ENCODE peak calls at places on chromosomes 16 and 17, in seven cellular contexts. One of them, this sample, is unnamed.

GRCh38 chr16:67995423-67995822 is 3.9 kb downstream of the DPEP2 start:
- DNase-seq in GM10248: no peak
- DNase-seq in tibial artery: no peak
- DNase-seq in neural crest cell: no peak
- DNase-seq in progenitor cell of endocrine pancreas: no peak
- DNase-seq in kidney epithelial cell: no peak
- DNase-seq in WTC11: no peak
- DNase-seq in this sample: no peak

GRCh38 chr16:19008770-19009169 is 25.0 kb downstream of the TMC7 start:
- DNase-seq in GM10248: no peak
- DNase-seq in tibial artery: no peak
- DNase-seq in neural crest cell: no peak
- DNase-seq in progenitor cell of endocrine pancreas: no peak
- DNase-seq in kidney epithelial cell: no peak
- DNase-seq in WTC11: no peak
- DNase-seq in this sample: no peak

GRCh38 chr17:5510776-5511175 is 24.4 kb downstream of the MIS12 start:
- DNase-seq in GM10248: no peak
- DNase-seq in tibial artery: no peak
- DNase-seq in neural crest cell: no peak
- DNase-seq in progenitor cell of endocrine pancreas: no peak
- DNase-seq in kidney epithelial cell: no peak
- DNase-seq in WTC11: no peak
- DNase-seq in this sample: no peak

GRCh38 chr16:31200821-31201510 is 1.6 kb downstream of the PYCARD start:
- DNase-seq in GM10248: peak
- DNase-seq in tibial artery: no peak
- DNase-seq in neural crest cell: no peak
- DNase-seq in progenitor cell of endocrine pancreas: no peak
- DNase-seq in kidney epithelial cell: no peak
- DNase-seq in WTC11: no peak
- DNase-seq in this sample: no peak

GRCh38 chr16:23994615-23995014 is 158.8 kb downstream of the PRKCB start:
- DNase-seq in GM10248: no peak
- DNase-seq in tibial artery: no peak
- DNase-seq in neural crest cell: no peak
- DNase-seq in progenitor cell of endocrine pancreas: no peak
- DNase-seq in kidney epithelial cell: no peak
- DNase-seq in WTC11: no peak
- DNase-seq in this sample: no peak

GRCh38 chr17:65254166-65254565 is 117.0 kb downstream of the RGS9 start:
- DNase-seq in GM10248: no peak
- DNase-seq in tibial artery: no peak
- DNase-seq in neural crest cell: no peak
- DNase-seq in progenitor cell of endocrine pancreas: no peak
- DNase-seq in kidney epithelial cell: no peak
- DNase-seq in WTC11: no peak
- DNase-seq in this sample: no peak

GRCh38 chr17:80817861-80818260 is 173.8 kb upstream of the CHMP6 start:
- DNase-seq in GM10248: no peak
- DNase-seq in tibial artery: no peak
- DNase-seq in neural crest cell: no peak
- DNase-seq in progenitor cell of endocrine pancreas: no peak
- DNase-seq in kidney epithelial cell: no peak
- DNase-seq in WTC11: no peak
- DNase-seq in this sample: no peak

GRCh38 chr16:49441366-49441780 is 67.8 kb downstream of the C16orf78 start:
- DNase-seq in GM10248: peak
- DNase-seq in tibial artery: peak
- DNase-seq in neural crest cell: peak
- DNase-seq in progenitor cell of endocrine pancreas: no peak
- DNase-seq in kidney epithelial cell: no peak
- DNase-seq in WTC11: peak
- DNase-seq in this sample: no peak

GRCh38 chr17:6940186-6940649 is 55.6 kb upstream of the ALOX12 start:
- DNase-seq in GM10248: no peak
- DNase-seq in tibial artery: no peak
- DNase-seq in neural crest cell: no peak
- DNase-seq in progenitor cell of endocrine pancreas: no peak
- DNase-seq in kidney epithelial cell: no peak
- DNase-seq in WTC11: no peak
- DNase-seq in this sample: no peak

GRCh38 chr17:69523252-69523861 is 108.9 kb downstream of the MAP2K6 start:
- DNase-seq in GM10248: peak
- DNase-seq in tibial artery: no peak
- DNase-seq in neural crest cell: no peak
- DNase-seq in progenitor cell of endocrine pancreas: no peak
- DNase-seq in kidney epithelial cell: no peak
- DNase-seq in WTC11: no peak
- DNase-seq in this sample: no peak

GRCh38 chr17:77488531-77489238 is 347.9 kb downstream of the SEC14L1 start:
- DNase-seq in GM10248: no peak
- DNase-seq in tibial artery: no peak
- DNase-seq in neural crest cell: no peak
- DNase-seq in progenitor cell of endocrine pancreas: no peak
- DNase-seq in kidney epithelial cell: no peak
- DNase-seq in WTC11: no peak
- DNase-seq in this sample: no peak

GRCh38 chr16:66604376-66605176 is at the start of gene CMTM3:
- DNase-seq in GM10248: peak
- DNase-seq in tibial artery: peak
- DNase-seq in neural crest cell: peak
- DNase-seq in progenitor cell of endocrine pancreas: peak
- DNase-seq in kidney epithelial cell: no peak
- DNase-seq in WTC11: peak
- DNase-seq in this sample: peak

GRCh38 chr16:23435500-23435899 is 17.5 kb downstream of the COG7 start:
- DNase-seq in GM10248: peak
- DNase-seq in tibial artery: no peak
- DNase-seq in neural crest cell: peak
- DNase-seq in progenitor cell of endocrine pancreas: peak
- DNase-seq in kidney epithelial cell: no peak
- DNase-seq in WTC11: peak
- DNase-seq in this sample: peak

GRCh38 chr17:66507103-66507923 is 204.9 kb downstream of the PRKCA start:
- DNase-seq in GM10248: no peak
- DNase-seq in tibial artery: no peak
- DNase-seq in neural crest cell: no peak
- DNase-seq in progenitor cell of endocrine pancreas: no peak
- DNase-seq in kidney epithelial cell: no peak
- DNase-seq in WTC11: no peak
- DNase-seq in this sample: no peak

GRCh38 chr16:11439216-11439615 is 94.0 kb downstream of the RMI2 start:
- DNase-seq in GM10248: no peak
- DNase-seq in tibial artery: no peak
- DNase-seq in neural crest cell: no peak
- DNase-seq in progenitor cell of endocrine pancreas: no peak
- DNase-seq in kidney epithelial cell: no peak
- DNase-seq in WTC11: no peak
- DNase-seq in this sample: no peak

GRCh38 chr16:77564791-77565390 is 130.1 kb upstream of the ADAMTS18 start:
- DNase-seq in GM10248: no peak
- DNase-seq in tibial artery: no peak
- DNase-seq in neural crest cell: no peak
- DNase-seq in progenitor cell of endocrine pancreas: no peak
- DNase-seq in kidney epithelial cell: no peak
- DNase-seq in WTC11: no peak
- DNase-seq in this sample: no peak

GRCh38 chr17:43779145-43780125 is 658 bp upstream of the DUSP3 start:
- DNase-seq in GM10248: no peak
- DNase-seq in tibial artery: no peak
- DNase-seq in neural crest cell: no peak
- DNase-seq in progenitor cell of endocrine pancreas: no peak
- DNase-seq in kidney epithelial cell: no peak
- DNase-seq in WTC11: peak
- DNase-seq in this sample: no peak

GRCh38 chr17:63517825-63518534 is 5.2 kb upstream of the KCNH6 start:
- DNase-seq in GM10248: no peak
- DNase-seq in tibial artery: no peak
- DNase-seq in neural crest cell: no peak
- DNase-seq in progenitor cell of endocrine pancreas: no peak
- DNase-seq in kidney epithelial cell: no peak
- DNase-seq in WTC11: no peak
- DNase-seq in this sample: no peak

GRCh38 chr16:13332713-13333255 is 431.4 kb downstream of the SHISA9 start:
- DNase-seq in GM10248: no peak
- DNase-seq in tibial artery: no peak
- DNase-seq in neural crest cell: no peak
- DNase-seq in progenitor cell of endocrine pancreas: no peak
- DNase-seq in kidney epithelial cell: no peak
- DNase-seq in WTC11: peak
- DNase-seq in this sample: no peak

GRCh38 chr17:2138768-2139167 is 83.9 kb downstream of the HIC1 start:
- DNase-seq in GM10248: no peak
- DNase-seq in tibial artery: no peak
- DNase-seq in neural crest cell: no peak
- DNase-seq in progenitor cell of endocrine pancreas: no peak
- DNase-seq in kidney epithelial cell: peak
- DNase-seq in WTC11: no peak
- DNase-seq in this sample: no peak

GRCh38 chr17:74786411-74787097 is 10.4 kb upstream of the NAT9 start:
- DNase-seq in GM10248: no peak
- DNase-seq in tibial artery: no peak
- DNase-seq in neural crest cell: no peak
- DNase-seq in progenitor cell of endocrine pancreas: no peak
- DNase-seq in kidney epithelial cell: no peak
- DNase-seq in WTC11: no peak
- DNase-seq in this sample: no peak

GRCh38 chr16:61900482-61900881 is 135.8 kb downstream of the CDH8 start:
- DNase-seq in GM10248: no peak
- DNase-seq in tibial artery: no peak
- DNase-seq in neural crest cell: no peak
- DNase-seq in progenitor cell of endocrine pancreas: no peak
- DNase-seq in kidney epithelial cell: no peak
- DNase-seq in WTC11: no peak
- DNase-seq in this sample: no peak

GRCh38 chr16:84806256-84806889 is 13.4 kb upstream of the CRISPLD2 start:
- DNase-seq in GM10248: peak
- DNase-seq in tibial artery: no peak
- DNase-seq in neural crest cell: no peak
- DNase-seq in progenitor cell of endocrine pancreas: no peak
- DNase-seq in kidney epithelial cell: peak
- DNase-seq in WTC11: no peak
- DNase-seq in this sample: no peak

GRCh38 chr16:57938936-57939871 is 31.7 kb downstream of the CNGB1 start:
- DNase-seq in GM10248: no peak
- DNase-seq in tibial artery: peak
- DNase-seq in neural crest cell: no peak
- DNase-seq in progenitor cell of endocrine pancreas: no peak
- DNase-seq in kidney epithelial cell: no peak
- DNase-seq in WTC11: no peak
- DNase-seq in this sample: no peak
- TF ChIP-seq CTCF in GM10248: no peak
- TF ChIP-seq CTCF in tibial artery: no peak
- TF ChIP-seq CTCF in neural crest cell: no peak
- TF ChIP-seq CTCF in progenitor cell of endocrine pancreas: peak
- TF ChIP-seq CTCF in kidney epithelial cell: peak
- TF ChIP-seq CTCF in WTC11: no peak
- TF ChIP-seq CTCF in this sample: peak

DNA sequence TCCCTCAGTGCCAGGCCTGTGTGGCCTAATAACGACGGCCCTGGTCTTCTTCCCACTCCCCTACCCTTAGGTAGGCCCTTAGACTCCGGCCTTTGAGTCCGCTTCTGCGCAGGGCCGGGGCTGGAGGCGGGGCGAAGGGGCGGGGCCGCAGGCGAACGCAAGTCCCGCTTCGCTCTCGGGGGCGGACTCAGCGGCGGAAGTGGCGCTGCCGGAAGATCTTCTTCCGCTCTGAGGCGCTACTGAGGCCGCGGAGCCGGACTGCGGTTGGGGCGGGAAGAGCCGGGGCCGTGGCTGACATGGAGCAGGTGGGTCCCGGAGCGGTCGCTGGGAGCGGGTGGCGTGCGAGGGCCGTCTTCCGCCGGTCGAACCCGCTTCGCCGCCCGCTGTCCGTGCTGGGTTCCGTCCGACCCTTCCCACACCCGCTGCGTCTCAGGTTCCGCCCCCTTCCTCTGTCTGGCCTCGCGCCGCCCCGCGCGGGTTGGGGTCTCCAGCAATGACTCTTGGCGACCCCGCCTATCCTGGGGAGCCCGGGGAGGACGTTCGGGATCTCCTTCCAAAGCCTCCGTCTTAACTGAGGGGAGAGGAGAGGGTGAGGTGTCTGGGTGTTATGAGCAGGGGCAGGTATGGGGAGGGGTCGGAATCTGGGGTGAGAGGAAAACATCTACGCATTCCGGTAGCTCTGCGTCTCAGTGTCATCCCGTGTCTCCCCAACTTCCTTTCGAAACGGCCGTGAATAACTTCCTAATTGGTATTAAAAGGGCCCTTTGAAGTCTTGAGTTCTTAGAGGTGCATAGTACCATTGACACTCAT is at the start of gene STARD3:
- DNase-seq in GM10248: peak
- DNase-seq in tibial artery: peak
- DNase-seq in neural crest cell: peak
- DNase-seq in progenitor cell of endocrine pancreas: peak
- DNase-seq in kidney epithelial cell: peak
- DNase-seq in WTC11: peak
- DNase-seq in this sample: peak
- TF ChIP-seq CTCF in GM10248: no peak
- TF ChIP-seq CTCF in tibial artery: no peak
- TF ChIP-seq CTCF in neural crest cell: no peak
- TF ChIP-seq CTCF in progenitor cell of endocrine pancreas: no peak
- TF ChIP-seq CTCF in kidney epithelial cell: peak
- TF ChIP-seq CTCF in WTC11: no peak
- TF ChIP-seq CTCF in this sample: no peak

DNA sequence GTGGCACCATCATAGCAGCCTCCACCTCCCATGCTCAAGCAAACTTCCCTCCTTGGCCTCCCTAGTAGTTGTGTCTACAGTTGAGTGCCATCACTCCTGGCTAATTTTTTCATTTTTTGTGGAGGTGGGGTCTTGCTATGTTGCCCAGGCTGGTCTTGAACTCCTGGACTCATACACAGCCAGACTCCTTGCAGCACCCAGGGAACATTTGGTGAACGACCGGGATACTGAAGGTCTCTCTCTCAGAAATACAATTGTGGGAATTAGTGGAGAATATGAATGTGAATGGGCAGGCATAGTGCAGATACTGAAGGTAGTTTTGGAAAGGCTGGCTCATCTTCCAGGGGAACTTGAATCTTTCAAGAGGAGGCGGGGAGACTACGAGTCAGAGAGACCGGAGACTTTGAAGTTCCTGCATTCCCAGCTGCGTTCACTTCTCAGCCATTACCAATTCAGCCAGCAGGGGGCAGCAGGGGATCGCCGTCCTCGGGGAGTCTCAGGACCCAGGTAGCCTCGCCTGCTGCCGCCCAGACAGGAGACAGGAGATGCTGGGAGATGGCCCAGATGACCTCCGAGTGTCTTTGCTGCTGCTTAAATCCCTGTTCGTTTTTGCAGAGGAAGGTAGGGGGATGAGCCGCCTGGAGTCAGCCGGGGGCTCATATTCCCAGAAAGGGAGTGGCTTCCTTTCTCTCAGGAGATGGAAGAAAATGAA is 68.6 kb downstream of the HAPSTR1 start:
- DNase-seq in GM10248: peak
- DNase-seq in tibial artery: no peak
- DNase-seq in neural crest cell: peak
- DNase-seq in progenitor cell of endocrine pancreas: peak
- DNase-seq in kidney epithelial cell: no peak
- DNase-seq in WTC11: peak
- DNase-seq in this sample: peak
- TF ChIP-seq CTCF in GM10248: peak
- TF ChIP-seq CTCF in tibial artery: peak
- TF ChIP-seq CTCF in neural crest cell: peak
- TF ChIP-seq CTCF in progenitor cell of endocrine pancreas: peak
- TF ChIP-seq CTCF in kidney epithelial cell: peak
- TF ChIP-seq CTCF in WTC11: peak
- TF ChIP-seq CTCF in this sample: peak

GRCh38 chr17:28878981-28879380 is 18.6 kb downstream of the FLOT2 start:
- DNase-seq in GM10248: peak
- DNase-seq in tibial artery: no peak
- DNase-seq in neural crest cell: no peak
- DNase-seq in progenitor cell of endocrine pancreas: no peak
- DNase-seq in kidney epithelial cell: no peak
- DNase-seq in WTC11: peak
- DNase-seq in this sample: no peak
- TF ChIP-seq CTCF in GM10248: peak
- TF ChIP-seq CTCF in tibial artery: peak
- TF ChIP-seq CTCF in neural crest cell: peak
- TF ChIP-seq CTCF in progenitor cell of endocrine pancreas: peak
- TF ChIP-seq CTCF in kidney epithelial cell: peak
- TF ChIP-seq CTCF in WTC11: peak
- TF ChIP-seq CTCF in this sample: peak